ENCODE peak calls at places on chromosome 10, in eight cellular contexts. J is dorsolateral prefrontal cortex, C is aorta, M is cardiac muscle cell, Z is skeletal muscle cell, L is fibroblast of pulmonary artery, B is AG04449, S is fibroblast of the aortic adventitia. K is an unnamed sample.

GRCh38 chr10:132521041-132521465 is 16.5 kb upstream of the INPP5A start:
- DNase-seq in J (no peak), C (peak; percentile 35), M (no peak), Z (no peak), L (no peak), B (no peak), S (no peak), K (no peak)

GRCh38 chr10:52771534-52772455 is 789 bp downstream of the MBL2 start:
- DNase-seq in J (no peak), C (no peak), M (no peak), Z (no peak), L (no peak), B (no peak), S (no peak), K (no peak)

GRCh38 chr10:72740526-72740925 is 48.6 kb downstream of the MCU start:
- DNase-seq in J (no peak), C (no peak), M (peak; percentile 22), Z (no peak), L (peak; percentile 42), B (no peak), S (no peak), K (no peak)

GRCh38 chr10:119217937-119218579 is 10.7 kb downstream of the GRK5 start:
- DNase-seq in J (no peak), C (no peak), M (peak; percentile 35), Z (no peak), L (peak; percentile 88), B (no peak), S (peak; percentile 92), K (no peak)

GRCh38 chr10:10786334-10787090 is 231.2 kb upstream of the CELF2 start:
- DNase-seq in J (no peak), C (no peak), M (no peak), Z (no peak), L (peak; percentile 82), B (no peak), S (peak; percentile 73), K (no peak)

GRCh38 chr10:72322030-72322279 is 32.8 kb downstream of the DNAJB12 start:
- DNase-seq in J (no peak), C (no peak), M (no peak), Z (no peak), L (no peak), B (no peak), S (no peak), K (no peak)

GRCh38 chr10:30637881-30638467 is 8.4 kb upstream of the LYZL2 start:
- DNase-seq in J (no peak), C (no peak), M (no peak), Z (peak; percentile 81), L (peak; percentile 86), B (peak; percentile 53), S (peak; percentile 86), K (no peak)

GRCh38 chr10:43123361-43124093 is 14.7 kb upstream of the CSGALNACT2 start:
- DNase-seq in J (no peak), C (no peak), M (no peak), Z (no peak), L (no peak), B (no peak), S (no peak), K (no peak)

GRCh38 chr10:77716943-77717735 is 79.5 kb upstream of the KCNMA1 start:
- DNase-seq in J (no peak), C (no peak), M (no peak), Z (no peak), L (no peak), B (no peak), S (peak; percentile 37), K (no peak)

GRCh38 chr10:89283988-89284475 is 17.8 kb upstream of the IFIT2 start:
- DNase-seq in J (no peak), C (peak; percentile 76), M (peak; percentile 60), Z (peak; percentile 71), L (peak; percentile 87), B (no peak), S (peak; percentile 96), K (no peak)
- H3K4me3 ChIP-seq in J (peak overlapping the region; percentile 45), C (no peak overlapping the region), M (no peak overlapping the region), Z (peak overlapping the region; percentile 15), L (no peak overlapping the region), B (no peak overlapping the region), S (peak overlapping the region; percentile 10), K (no peak overlapping the region)

DNA sequence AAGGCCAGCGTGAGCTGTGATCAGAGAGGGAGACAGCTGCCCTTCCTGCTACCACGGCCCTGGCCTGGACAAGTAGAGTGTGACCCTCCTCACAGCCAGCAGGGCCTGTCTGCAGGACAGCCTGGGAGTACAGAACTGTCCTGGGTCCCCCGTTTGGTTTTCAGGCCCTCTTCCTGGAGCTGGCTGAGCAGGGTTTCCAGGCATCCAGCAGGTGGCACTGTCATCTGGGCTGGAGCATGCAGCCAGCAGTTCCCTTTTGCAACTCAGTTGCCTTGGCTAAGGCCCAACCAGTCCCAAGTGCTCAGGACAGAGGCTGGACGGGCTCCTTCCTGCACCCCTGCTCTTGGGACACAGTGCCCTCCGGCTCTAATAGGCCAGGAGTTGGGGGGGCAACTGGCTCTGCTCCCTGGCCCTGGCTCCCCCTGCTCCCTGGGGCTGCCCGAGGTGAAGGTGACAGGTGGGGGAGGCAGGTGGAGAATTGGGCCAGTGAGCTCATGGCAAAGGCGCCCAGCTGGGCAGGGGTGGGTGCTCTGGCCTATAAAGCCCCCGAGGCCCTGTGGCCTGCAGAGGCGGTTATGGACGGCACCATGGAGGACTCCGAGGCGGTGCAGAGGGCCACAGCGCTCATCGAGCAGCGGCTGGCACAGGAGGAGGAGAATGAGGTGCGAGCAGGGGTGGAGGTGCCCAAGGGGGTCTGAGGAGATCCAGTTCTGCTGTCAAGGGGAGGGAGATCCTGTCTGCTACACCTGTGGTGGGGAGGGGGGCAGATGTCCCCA is at the start of gene ANKRD2:
- DNase-seq in J (peak; percentile 79), C (peak; percentile 90), M (peak; percentile 83), Z (no peak), L (peak; percentile 85), B (no peak), S (peak; percentile 83), K (peak; percentile 69)
- H3K4me3 ChIP-seq in J (no peak within 1 kb of the TSS), C (no peak within 1 kb of the TSS), M (no peak within 1 kb of the TSS), Z (no peak within 1 kb of the TSS), L (no peak within 1 kb of the TSS), B (no peak within 1 kb of the TSS), S (no peak within 1 kb of the TSS), K (no peak within 1 kb of the TSS)

GRCh38 chr10:120456143-120456625 is 843 bp upstream of the PLPP4 start:
- DNase-seq in J (no peak), C (no peak), M (no peak), Z (no peak), L (no peak), B (no peak), S (no peak), K (no peak)
- H3K4me3 ChIP-seq in J (peak overlapping the region; percentile 69), C (no peak overlapping the region), M (peak overlapping the region; percentile 52), Z (peak overlapping the region; percentile 53), L (peak overlapping the region; percentile 53), B (peak overlapping the region; percentile 80), S (peak overlapping the region; percentile 74), K (no peak overlapping the region)

GRCh38 chr10:7408003-7408493 is 2.8 kb downstream of the SFMBT2 start:
- DNase-seq in J (peak; percentile 46), C (peak; percentile 82), M (peak; percentile 43), Z (no peak), L (peak; percentile 51), B (no peak), S (no peak), K (peak; percentile 63)

GRCh38 chr10:7407368-7408002 is 3.3 kb downstream of the SFMBT2 start:
- DNase-seq in J (no peak), C (no peak), M (no peak), Z (no peak), L (peak; percentile 24), B (no peak), S (no peak), K (no peak)

GRCh38 chr10:7409045-7409731 is 1.6 kb downstream of the SFMBT2 start:
- DNase-seq in J (peak; percentile 39), C (no peak), M (peak; percentile 25), Z (no peak), L (peak; percentile 14), B (no peak), S (no peak), K (peak; percentile 73)

GRCh38 chr10:7409732-7410168 is 1.1 kb downstream of the SFMBT2 start:
- DNase-seq in J (no peak), C (no peak), M (no peak), Z (no peak), L (no peak), B (no peak), S (no peak), K (peak; percentile 42)

GRCh38 chr10:7408494-7409044 is 2.3 kb downstream of the SFMBT2 start:
- DNase-seq in J (peak; percentile 52), C (peak; percentile 72), M (peak; percentile 79), Z (no peak), L (peak; percentile 42), B (no peak), S (no peak), K (peak; percentile 63)
- H3K4me3 ChIP-seq in J (peak overlapping the region; percentile 83), C (no peak overlapping the region), M (peak overlapping the region; percentile 95), Z (peak overlapping the region; percentile 71), L (peak overlapping the region; percentile 62), B (peak overlapping the region; percentile 43), S (peak overlapping the region; percentile 22), K (peak overlapping the region; percentile 90)

DNA sequence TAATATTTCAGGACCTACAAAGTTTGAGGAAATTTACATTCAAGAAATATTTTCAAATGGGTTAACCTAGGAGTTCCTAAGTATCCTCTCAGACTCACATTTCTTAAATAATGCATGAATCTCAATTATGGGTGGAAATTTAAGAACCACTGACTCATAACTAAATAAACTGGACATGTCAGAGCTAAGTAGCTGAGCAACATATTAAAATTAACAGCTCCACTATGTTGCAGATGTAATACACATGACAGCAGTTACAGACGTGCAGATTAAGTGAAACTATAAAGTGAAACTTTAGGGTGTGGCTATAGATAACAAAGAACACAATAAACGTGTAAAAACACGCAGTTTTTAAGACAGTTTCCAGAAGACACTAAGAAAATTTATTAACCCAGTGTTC is 25.5 kb downstream of the DNMBP start:
- DNase-seq in J (no peak), C (no peak), M (no peak), Z (no peak), L (no peak), B (no peak), S (peak; percentile 65), K (no peak)
- H3K4me3 ChIP-seq in J (no peak overlapping the region), C (no peak overlapping the region), M (no peak overlapping the region), Z (peak overlapping the region; percentile 3), L (peak overlapping the region; percentile 3), B (no peak overlapping the region), S (peak overlapping the region; percentile 22), K (no peak overlapping the region)

K was measured in DND-41.